ENCODE peak calls at places on chromosomes 1 and 21, in eight cellular contexts. One of them, this sample, is unnamed.

GRCh38 chr1:101136739-101137138 is 100.1 kb upstream of the S1PR1 start:
- DNase-seq in adrenal gland: no peak
- DNase-seq in WTC11: no peak
- DNase-seq in CD8-positive, alpha-beta T cell: no peak
- DNase-seq in right atrium auricular region: no peak
- DNase-seq in fibroblast of mammary gland: peak; percentile 11
- DNase-seq in SK-N-SH: no peak
- DNase-seq in stomach: no peak
- DNase-seq in this sample: no peak

GRCh38 chr1:15876357-15876756 is 28.9 kb downstream of the SPEN start:
- DNase-seq in right atrium auricular region: no peak
- DNase-seq in WTC11: peak; percentile 69
- DNase-seq in CD8-positive, alpha-beta T cell: no peak
- DNase-seq in SK-N-SH: no peak
- DNase-seq in adrenal gland: no peak
- DNase-seq in stomach: no peak
- DNase-seq in fibroblast of mammary gland: no peak
- DNase-seq in this sample: no peak

GRCh38 chr1:75522389-75522788 is 88.5 kb downstream of the SLC44A5 start:
- DNase-seq in stomach: no peak
- DNase-seq in adrenal gland: peak; percentile 44
- DNase-seq in CD8-positive, alpha-beta T cell: no peak
- DNase-seq in WTC11: no peak
- DNase-seq in SK-N-SH: no peak
- DNase-seq in fibroblast of mammary gland: no peak
- DNase-seq in right atrium auricular region: no peak
- DNase-seq in this sample: no peak

GRCh38 chr1:94998748-94999147 is 71.8 kb upstream of the CNN3 start:
- DNase-seq in fibroblast of mammary gland: no peak
- DNase-seq in WTC11: no peak
- DNase-seq in stomach: no peak
- DNase-seq in CD8-positive, alpha-beta T cell: no peak
- DNase-seq in adrenal gland: no peak
- DNase-seq in right atrium auricular region: no peak
- DNase-seq in SK-N-SH: no peak
- DNase-seq in this sample: no peak

GRCh38 chr1:1021010-1021845 is 1.3 kb downstream of the AGRN start:
- DNase-seq in adrenal gland: peak; percentile 49
- DNase-seq in fibroblast of mammary gland: peak; percentile 56
- DNase-seq in SK-N-SH: peak; percentile 75
- DNase-seq in WTC11: no peak
- DNase-seq in CD8-positive, alpha-beta T cell: no peak
- DNase-seq in stomach: peak; percentile 80
- DNase-seq in right atrium auricular region: no peak
- DNase-seq in this sample: peak; percentile 79

GRCh38 chr1:49197081-49197480 is 420.4 kb upstream of the BEND5 start:
- DNase-seq in SK-N-SH: no peak
- DNase-seq in WTC11: no peak
- DNase-seq in fibroblast of mammary gland: peak; percentile 24
- DNase-seq in adrenal gland: no peak
- DNase-seq in CD8-positive, alpha-beta T cell: no peak
- DNase-seq in stomach: no peak
- DNase-seq in right atrium auricular region: no peak
- DNase-seq in this sample: no peak

GRCh38 chr1:27090921-27091320 is 64.0 kb downstream of the SLC9A1 start:
- DNase-seq in fibroblast of mammary gland: no peak
- DNase-seq in right atrium auricular region: no peak
- DNase-seq in stomach: no peak
- DNase-seq in SK-N-SH: no peak
- DNase-seq in adrenal gland: no peak
- DNase-seq in CD8-positive, alpha-beta T cell: no peak
- DNase-seq in WTC11: no peak
- DNase-seq in this sample: no peak

GRCh38 chr1:246836647-246837046 is 95.1 kb downstream of the AHCTF1 start:
- DNase-seq in WTC11: no peak
- DNase-seq in SK-N-SH: no peak
- DNase-seq in fibroblast of mammary gland: no peak
- DNase-seq in stomach: no peak
- DNase-seq in CD8-positive, alpha-beta T cell: no peak
- DNase-seq in right atrium auricular region: no peak
- DNase-seq in adrenal gland: no peak
- DNase-seq in this sample: no peak

GRCh38 chr1:164914208-164914607 is 355.2 kb downstream of the PBX1 start:
- DNase-seq in CD8-positive, alpha-beta T cell: no peak
- DNase-seq in right atrium auricular region: no peak
- DNase-seq in SK-N-SH: no peak
- DNase-seq in adrenal gland: no peak
- DNase-seq in fibroblast of mammary gland: peak; percentile 60
- DNase-seq in stomach: no peak
- DNase-seq in WTC11: no peak
- DNase-seq in this sample: no peak

GRCh38 chr21:28193189-28193588 is 799.5 kb downstream of the LTN1 start:
- DNase-seq in SK-N-SH: no peak
- DNase-seq in stomach: no peak
- DNase-seq in CD8-positive, alpha-beta T cell: no peak
- DNase-seq in fibroblast of mammary gland: no peak
- DNase-seq in adrenal gland: no peak
- DNase-seq in WTC11: peak; percentile 14
- DNase-seq in right atrium auricular region: no peak
- DNase-seq in this sample: no peak

GRCh38 chr1:15944308-15945010 is 31.4 kb downstream of the ZBTB17 start:
- DNase-seq in WTC11: no peak
- DNase-seq in CD8-positive, alpha-beta T cell: no peak
- DNase-seq in right atrium auricular region: no peak
- DNase-seq in fibroblast of mammary gland: no peak
- DNase-seq in adrenal gland: no peak
- DNase-seq in SK-N-SH: no peak
- DNase-seq in stomach: peak; percentile 14
- DNase-seq in this sample: no peak

GRCh38 chr1:36223373-36223995 is 759 bp upstream of the THRAP3 start:
- DNase-seq in fibroblast of mammary gland: peak; percentile 79
- DNase-seq in SK-N-SH: peak; percentile 37
- DNase-seq in CD8-positive, alpha-beta T cell: peak; percentile 27
- DNase-seq in WTC11: no peak
- DNase-seq in adrenal gland: no peak
- DNase-seq in right atrium auricular region: no peak
- DNase-seq in stomach: no peak
- DNase-seq in this sample: no peak

GRCh38 chr1:8347635-8348034 is 29.7 kb downstream of the SLC45A1 start:
- DNase-seq in WTC11: no peak
- DNase-seq in SK-N-SH: no peak
- DNase-seq in adrenal gland: no peak
- DNase-seq in fibroblast of mammary gland: no peak
- DNase-seq in stomach: no peak
- DNase-seq in right atrium auricular region: no peak
- DNase-seq in CD8-positive, alpha-beta T cell: no peak
- DNase-seq in this sample: no peak

GRCh38 chr1:158007949-158008386 is 14.5 kb downstream of the KIRREL1 start:
- DNase-seq in CD8-positive, alpha-beta T cell: no peak
- DNase-seq in fibroblast of mammary gland: no peak
- DNase-seq in WTC11: no peak
- DNase-seq in stomach: no peak
- DNase-seq in SK-N-SH: no peak
- DNase-seq in adrenal gland: no peak
- DNase-seq in right atrium auricular region: no peak
- DNase-seq in this sample: no peak

GRCh38 chr1:206606867-206607266 is 5.4 kb downstream of the EIF2D start:
- DNase-seq in fibroblast of mammary gland: peak; percentile 43
- DNase-seq in adrenal gland: no peak
- DNase-seq in CD8-positive, alpha-beta T cell: no peak
- DNase-seq in WTC11: no peak
- DNase-seq in right atrium auricular region: no peak
- DNase-seq in SK-N-SH: peak; percentile 46
- DNase-seq in stomach: no peak
- DNase-seq in this sample: no peak
- TF ChIP-seq CTCF in fibroblast of mammary gland: peak; percentile 56
- TF ChIP-seq CTCF in adrenal gland: peak; percentile 30
- TF ChIP-seq CTCF in CD8-positive, alpha-beta T cell: peak; percentile 46
- TF ChIP-seq CTCF in WTC11: peak; percentile 12
- TF ChIP-seq CTCF in right atrium auricular region: no peak
- TF ChIP-seq CTCF in SK-N-SH: peak; percentile 69
- TF ChIP-seq CTCF in stomach: no peak
- TF ChIP-seq CTCF in this sample: no peak

GRCh38 chr1:145891587-145892485 is 6.2 kb upstream of the ANKRD35 start:
- DNase-seq in CD8-positive, alpha-beta T cell: peak; percentile 29
- DNase-seq in stomach: peak; percentile 98
- DNase-seq in right atrium auricular region: peak; percentile 95
- DNase-seq in fibroblast of mammary gland: peak; percentile 100
- DNase-seq in SK-N-SH: peak; percentile 87
- DNase-seq in adrenal gland: peak; percentile 95
- DNase-seq in WTC11: peak; percentile 98
- DNase-seq in this sample: peak; percentile 97
- TF ChIP-seq CTCF in CD8-positive, alpha-beta T cell: peak; percentile 69
- TF ChIP-seq CTCF in stomach: no peak
- TF ChIP-seq CTCF in right atrium auricular region: peak; percentile 97
- TF ChIP-seq CTCF in fibroblast of mammary gland: peak; percentile 91
- TF ChIP-seq CTCF in SK-N-SH: peak; percentile 99
- TF ChIP-seq CTCF in adrenal gland: peak; percentile 95
- TF ChIP-seq CTCF in WTC11: peak; percentile 85
- TF ChIP-seq CTCF in this sample: peak; percentile 91

GRCh38 chr1:175114996-175115395 is 47.4 kb downstream of the TNN start:
- DNase-seq in adrenal gland: no peak
- DNase-seq in CD8-positive, alpha-beta T cell: no peak
- DNase-seq in WTC11: no peak
- DNase-seq in fibroblast of mammary gland: no peak
- DNase-seq in SK-N-SH: no peak
- DNase-seq in stomach: no peak
- DNase-seq in right atrium auricular region: no peak
- DNase-seq in this sample: no peak

GRCh38 chr1:175118375-175118774 is 50.7 kb downstream of the TNN start:
- DNase-seq in WTC11: no peak
- DNase-seq in fibroblast of mammary gland: no peak
- DNase-seq in CD8-positive, alpha-beta T cell: no peak
- DNase-seq in SK-N-SH: no peak
- DNase-seq in stomach: no peak
- DNase-seq in right atrium auricular region: peak; percentile 43
- DNase-seq in adrenal gland: no peak
- DNase-seq in this sample: no peak

GRCh38 chr1:175116210-175116798 is 48.7 kb downstream of the TNN start:
- DNase-seq in CD8-positive, alpha-beta T cell: no peak
- DNase-seq in fibroblast of mammary gland: no peak
- DNase-seq in stomach: no peak
- DNase-seq in adrenal gland: no peak
- DNase-seq in SK-N-SH: no peak
- DNase-seq in WTC11: no peak
- DNase-seq in right atrium auricular region: no peak
- DNase-seq in this sample: no peak

DNA sequence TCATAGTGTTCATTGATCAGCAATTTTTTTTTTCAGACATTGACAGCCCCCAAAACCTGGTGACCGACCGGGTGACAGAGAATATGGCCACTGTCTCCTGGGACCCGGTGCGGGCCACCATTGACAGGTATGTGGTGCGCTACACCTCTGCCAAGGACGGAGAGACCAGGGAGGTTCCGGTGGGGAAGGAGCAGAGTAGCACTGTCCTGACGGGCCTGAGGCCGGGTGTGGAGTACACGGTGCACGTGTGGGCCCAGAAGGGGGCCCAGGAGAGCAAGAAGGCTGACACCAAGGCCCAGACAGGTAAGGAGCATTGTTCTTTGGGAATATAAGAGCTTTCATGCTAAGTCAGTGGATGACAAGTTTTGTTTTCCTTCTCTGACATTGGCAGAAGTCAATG is 49.3 kb downstream of the TNN start:
- DNase-seq in SK-N-SH: no peak
- DNase-seq in adrenal gland: no peak
- DNase-seq in right atrium auricular region: peak; percentile 54
- DNase-seq in fibroblast of mammary gland: no peak
- DNase-seq in WTC11: no peak
- DNase-seq in stomach: no peak
- DNase-seq in CD8-positive, alpha-beta T cell: no peak
- DNase-seq in this sample: no peak
- TF ChIP-seq CTCF in SK-N-SH: no peak
- TF ChIP-seq CTCF in adrenal gland: no peak
- TF ChIP-seq CTCF in right atrium auricular region: no peak
- TF ChIP-seq CTCF in fibroblast of mammary gland: no peak
- TF ChIP-seq CTCF in WTC11: no peak
- TF ChIP-seq CTCF in stomach: no peak
- TF ChIP-seq CTCF in CD8-positive, alpha-beta T cell: no peak
- TF ChIP-seq CTCF in this sample: no peak

GRCh38 chr1:93399781-93400180 is 48.1 kb upstream of the FNBP1L start:
- DNase-seq in SK-N-SH: no peak
- DNase-seq in right atrium auricular region: no peak
- DNase-seq in CD8-positive, alpha-beta T cell: no peak
- DNase-seq in fibroblast of mammary gland: no peak
- DNase-seq in adrenal gland: no peak
- DNase-seq in stomach: no peak
- DNase-seq in WTC11: no peak
- DNase-seq in this sample: no peak
- TF ChIP-seq CTCF in SK-N-SH: no peak
- TF ChIP-seq CTCF in right atrium auricular region: no peak
- TF ChIP-seq CTCF in CD8-positive, alpha-beta T cell: no peak
- TF ChIP-seq CTCF in fibroblast of mammary gland: no peak
- TF ChIP-seq CTCF in adrenal gland: no peak
- TF ChIP-seq CTCF in stomach: no peak
- TF ChIP-seq CTCF in WTC11: no peak
- TF ChIP-seq CTCF in this sample: no peak

DNA sequence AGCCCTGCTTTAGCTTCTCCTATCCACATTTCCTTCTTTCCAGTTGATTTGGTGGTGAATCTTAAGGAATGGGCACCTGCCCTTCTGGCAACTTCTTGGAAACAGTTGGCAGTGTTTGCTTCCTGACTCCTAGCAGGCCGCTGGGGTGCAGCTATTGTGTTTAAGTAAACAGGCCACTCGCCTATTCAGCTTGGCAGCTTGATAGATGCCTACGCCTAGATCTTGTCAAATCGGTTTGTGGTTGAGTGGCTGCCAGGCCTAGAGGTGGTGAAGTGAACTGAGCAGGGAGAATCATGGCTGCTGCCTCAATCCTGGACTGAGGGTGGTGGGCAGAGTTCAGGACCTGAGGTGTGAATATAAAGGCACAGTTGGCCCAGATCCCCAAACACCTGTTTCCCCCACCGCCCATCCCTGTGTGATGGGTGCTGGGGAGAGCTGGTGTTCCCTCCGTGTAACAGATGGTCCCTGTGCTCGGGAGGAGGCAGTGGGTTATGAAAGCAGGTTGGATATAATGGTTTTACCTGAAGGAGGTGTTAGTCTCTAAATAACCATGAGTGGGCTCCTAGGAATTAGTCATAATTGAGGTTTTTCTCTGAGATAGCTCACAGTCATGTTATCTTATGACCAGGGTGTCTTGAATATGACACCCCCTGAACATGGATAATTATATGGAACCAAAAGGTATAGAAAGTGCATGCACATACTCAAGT is 940 bp upstream of the PLA2G2C start:
- DNase-seq in adrenal gland: no peak
- DNase-seq in WTC11: no peak
- DNase-seq in right atrium auricular region: no peak
- DNase-seq in stomach: peak; percentile 78
- DNase-seq in SK-N-SH: no peak
- DNase-seq in fibroblast of mammary gland: no peak
- DNase-seq in CD8-positive, alpha-beta T cell: no peak
- DNase-seq in this sample: peak; percentile 54
- TF ChIP-seq CTCF in adrenal gland: no peak
- TF ChIP-seq CTCF in WTC11: no peak
- TF ChIP-seq CTCF in right atrium auricular region: no peak
- TF ChIP-seq CTCF in stomach: no peak
- TF ChIP-seq CTCF in SK-N-SH: no peak
- TF ChIP-seq CTCF in fibroblast of mammary gland: no peak
- TF ChIP-seq CTCF in CD8-positive, alpha-beta T cell: no peak
- TF ChIP-seq CTCF in this sample: no peak

This sample was measured in lung.